ENCODE peak calls at places on chromosomes 13 and 19, in ten cellular contexts. One of them, this sample, is unnamed.

GRCh38 chr19:56900573-56901097 is 60.1 kb upstream of the PEG3 start:
- DNase-seq in heart right ventricle: no peak
- DNase-seq in astrocyte: no peak
- DNase-seq in hepatocyte: no peak
- DNase-seq in dorsolateral prefrontal cortex: peak; percentile 41
- DNase-seq in PC-3: no peak
- DNase-seq in A549: no peak
- DNase-seq in IMR-90: no peak
- DNase-seq in BE2C: no peak
- DNase-seq in body of pancreas: no peak
- DNase-seq in this sample: peak; percentile 14

GRCh38 chr19:56718231-56718630 is 46.7 kb upstream of the ZNF835 start:
- DNase-seq in dorsolateral prefrontal cortex: no peak
- DNase-seq in hepatocyte: no peak
- DNase-seq in IMR-90: no peak
- DNase-seq in PC-3: no peak
- DNase-seq in A549: no peak
- DNase-seq in body of pancreas: no peak
- DNase-seq in BE2C: no peak
- DNase-seq in astrocyte: no peak
- DNase-seq in heart right ventricle: no peak
- DNase-seq in this sample: no peak

GRCh38 chr13:80598189-80598588 is 257.3 kb upstream of the SPRY2 start:
- DNase-seq in hepatocyte: no peak
- DNase-seq in BE2C: no peak
- DNase-seq in dorsolateral prefrontal cortex: no peak
- DNase-seq in heart right ventricle: no peak
- DNase-seq in PC-3: no peak
- DNase-seq in IMR-90: no peak
- DNase-seq in A549: no peak
- DNase-seq in astrocyte: no peak
- DNase-seq in body of pancreas: no peak
- DNase-seq in this sample: no peak

GRCh38 chr13:111051656-111052232 is 63.4 kb upstream of the ARHGEF7 start:
- DNase-seq in astrocyte: no peak
- DNase-seq in dorsolateral prefrontal cortex: no peak
- DNase-seq in body of pancreas: no peak
- DNase-seq in IMR-90: no peak
- DNase-seq in heart right ventricle: no peak
- DNase-seq in PC-3: no peak
- DNase-seq in A549: no peak
- DNase-seq in BE2C: peak; percentile 30
- DNase-seq in hepatocyte: no peak
- DNase-seq in this sample: peak; percentile 41

GRCh38 chr19:31350033-31350692 is 927 bp upstream of the TSHZ3 start:
- DNase-seq in astrocyte: no peak
- DNase-seq in heart right ventricle: peak; percentile 44
- DNase-seq in IMR-90: no peak
- DNase-seq in BE2C: no peak
- DNase-seq in dorsolateral prefrontal cortex: no peak
- DNase-seq in body of pancreas: no peak
- DNase-seq in hepatocyte: peak; percentile 52
- DNase-seq in PC-3: no peak
- DNase-seq in A549: no peak
- DNase-seq in this sample: peak; percentile 17

GRCh38 chr19:5143471-5144411 is 174.8 kb downstream of the KDM4B start:
- DNase-seq in PC-3: no peak
- DNase-seq in heart right ventricle: peak; percentile 10
- DNase-seq in body of pancreas: no peak
- DNase-seq in BE2C: peak; percentile 49
- DNase-seq in hepatocyte: no peak
- DNase-seq in IMR-90: no peak
- DNase-seq in astrocyte: no peak
- DNase-seq in A549: no peak
- DNase-seq in dorsolateral prefrontal cortex: no peak
- DNase-seq in this sample: no peak

GRCh38 chr13:26784704-26785639 is 24.4 kb upstream of the GPR12 start:
- DNase-seq in BE2C: no peak
- DNase-seq in heart right ventricle: no peak
- DNase-seq in A549: no peak
- DNase-seq in IMR-90: no peak
- DNase-seq in hepatocyte: no peak
- DNase-seq in dorsolateral prefrontal cortex: no peak
- DNase-seq in astrocyte: no peak
- DNase-seq in PC-3: no peak
- DNase-seq in body of pancreas: no peak
- DNase-seq in this sample: no peak

GRCh38 chr19:447816-448546 is 12.9 kb downstream of the SHC2 start:
- DNase-seq in A549: no peak
- DNase-seq in BE2C: peak; percentile 37
- DNase-seq in body of pancreas: no peak
- DNase-seq in IMR-90: no peak
- DNase-seq in PC-3: no peak
- DNase-seq in astrocyte: no peak
- DNase-seq in heart right ventricle: peak; percentile 46
- DNase-seq in dorsolateral prefrontal cortex: no peak
- DNase-seq in hepatocyte: peak; percentile 65
- DNase-seq in this sample: no peak

GRCh38 chr13:26498524-26499208 is 58.8 kb upstream of the WASF3 start:
- DNase-seq in astrocyte: peak; percentile 22
- DNase-seq in PC-3: no peak
- DNase-seq in body of pancreas: no peak
- DNase-seq in IMR-90: peak; percentile 43
- DNase-seq in heart right ventricle: no peak
- DNase-seq in hepatocyte: no peak
- DNase-seq in BE2C: no peak
- DNase-seq in dorsolateral prefrontal cortex: no peak
- DNase-seq in A549: no peak
- DNase-seq in this sample: no peak

GRCh38 chr19:47190167-47190727 is 40.8 kb downstream of the BBC3 start:
- DNase-seq in body of pancreas: peak; percentile 77
- DNase-seq in BE2C: no peak
- DNase-seq in A549: peak; percentile 92
- DNase-seq in PC-3: peak; percentile 49
- DNase-seq in heart right ventricle: peak; percentile 35
- DNase-seq in dorsolateral prefrontal cortex: peak; percentile 69
- DNase-seq in astrocyte: peak; percentile 84
- DNase-seq in hepatocyte: peak; percentile 61
- DNase-seq in IMR-90: peak; percentile 71
- DNase-seq in this sample: no peak

DNA sequence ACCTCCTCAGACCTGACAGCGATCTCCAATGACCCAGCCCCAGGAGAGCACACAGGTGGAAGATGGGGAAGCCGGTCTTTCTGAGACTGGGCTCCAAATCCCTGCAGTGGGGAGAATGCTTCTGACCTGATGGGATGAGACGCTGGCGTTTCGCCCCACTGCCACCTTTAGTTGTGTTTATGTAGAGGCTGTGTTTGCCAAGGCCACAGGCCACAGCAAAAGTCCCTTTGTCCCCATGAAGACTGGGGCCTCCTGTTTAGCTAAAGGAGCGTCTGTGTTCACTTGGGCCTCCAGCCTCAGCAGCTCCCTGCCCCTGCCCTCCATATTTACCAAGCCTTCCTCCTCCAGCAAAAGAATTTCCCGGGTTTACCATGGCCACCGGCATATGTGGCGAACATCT is 10.4 kb upstream of the KLK14 start:
- DNase-seq in body of pancreas: peak; percentile 40
- DNase-seq in hepatocyte: no peak
- DNase-seq in astrocyte: no peak
- DNase-seq in A549: no peak
- DNase-seq in PC-3: no peak
- DNase-seq in dorsolateral prefrontal cortex: no peak
- DNase-seq in IMR-90: no peak
- DNase-seq in heart right ventricle: no peak
- DNase-seq in BE2C: no peak
- DNase-seq in this sample: no peak
- H3K4me3 ChIP-seq in body of pancreas: no peak overlapping the region
- H3K4me3 ChIP-seq in hepatocyte: no peak overlapping the region
- H3K4me3 ChIP-seq in astrocyte: no peak overlapping the region
- H3K4me3 ChIP-seq in A549: no peak overlapping the region
- H3K4me3 ChIP-seq in PC-3: no peak overlapping the region
- H3K4me3 ChIP-seq in dorsolateral prefrontal cortex: no peak overlapping the region
- H3K4me3 ChIP-seq in IMR-90: no peak overlapping the region
- H3K4me3 ChIP-seq in heart right ventricle: no peak overlapping the region
- H3K4me3 ChIP-seq in BE2C: no peak overlapping the region
- H3K4me3 ChIP-seq in this sample: no peak overlapping the region

DNA sequence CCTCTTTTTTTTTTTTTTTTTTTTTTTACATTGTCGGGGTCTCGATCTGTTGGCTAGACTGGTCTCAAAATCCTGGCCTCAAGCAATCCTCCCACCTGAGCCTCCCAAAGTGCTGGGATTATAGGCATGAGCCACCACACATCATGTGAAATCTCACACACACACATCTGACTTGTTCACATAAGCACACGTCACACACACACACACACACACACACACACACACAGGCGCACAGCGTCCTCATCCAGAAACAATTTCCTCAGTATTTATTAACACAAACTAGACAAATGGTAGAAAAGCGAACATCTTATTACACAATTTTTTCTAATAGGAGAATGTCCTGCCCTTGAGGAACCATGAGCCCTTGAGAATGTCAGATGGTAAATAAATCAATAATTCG is 5.1 kb upstream of the SYCN start:
- DNase-seq in PC-3: no peak
- DNase-seq in heart right ventricle: no peak
- DNase-seq in dorsolateral prefrontal cortex: no peak
- DNase-seq in astrocyte: no peak
- DNase-seq in BE2C: no peak
- DNase-seq in hepatocyte: no peak
- DNase-seq in body of pancreas: peak; percentile 53
- DNase-seq in IMR-90: no peak
- DNase-seq in A549: no peak
- DNase-seq in this sample: no peak
- H3K4me3 ChIP-seq in PC-3: no peak overlapping the region
- H3K4me3 ChIP-seq in heart right ventricle: no peak overlapping the region
- H3K4me3 ChIP-seq in dorsolateral prefrontal cortex: no peak overlapping the region
- H3K4me3 ChIP-seq in astrocyte: no peak overlapping the region
- H3K4me3 ChIP-seq in BE2C: no peak overlapping the region
- H3K4me3 ChIP-seq in hepatocyte: no peak overlapping the region
- H3K4me3 ChIP-seq in body of pancreas: no peak overlapping the region
- H3K4me3 ChIP-seq in IMR-90: no peak overlapping the region
- H3K4me3 ChIP-seq in A549: no peak overlapping the region
- H3K4me3 ChIP-seq in this sample: no peak overlapping the region

GRCh38 chr19:44723952-44724319 is 24.6 kb upstream of the BCL3 start:
- DNase-seq in A549: peak; percentile 96
- DNase-seq in heart right ventricle: peak; percentile 84
- DNase-seq in PC-3: peak; percentile 86
- DNase-seq in hepatocyte: peak; percentile 88
- DNase-seq in IMR-90: peak; percentile 73
- DNase-seq in astrocyte: peak; percentile 39
- DNase-seq in dorsolateral prefrontal cortex: peak; percentile 82
- DNase-seq in BE2C: peak; percentile 77
- DNase-seq in body of pancreas: peak; percentile 87
- DNase-seq in this sample: peak; percentile 75

GRCh38 chr19:44725684-44726083 is 22.8 kb upstream of the BCL3 start:
- DNase-seq in IMR-90: no peak
- DNase-seq in hepatocyte: no peak
- DNase-seq in BE2C: no peak
- DNase-seq in A549: no peak
- DNase-seq in dorsolateral prefrontal cortex: no peak
- DNase-seq in heart right ventricle: no peak
- DNase-seq in PC-3: no peak
- DNase-seq in astrocyte: no peak
- DNase-seq in body of pancreas: no peak
- DNase-seq in this sample: no peak

GRCh38 chr19:44723299-44723951 is 24.5 kb downstream of the CEACAM16 start:
- DNase-seq in dorsolateral prefrontal cortex: no peak
- DNase-seq in A549: no peak
- DNase-seq in body of pancreas: no peak
- DNase-seq in heart right ventricle: no peak
- DNase-seq in hepatocyte: no peak
- DNase-seq in PC-3: no peak
- DNase-seq in BE2C: no peak
- DNase-seq in astrocyte: no peak
- DNase-seq in IMR-90: no peak
- DNase-seq in this sample: no peak

GRCh38 chr19:44726465-44726864 is 22.0 kb upstream of the BCL3 start:
- DNase-seq in BE2C: no peak
- DNase-seq in body of pancreas: no peak
- DNase-seq in astrocyte: no peak
- DNase-seq in heart right ventricle: no peak
- DNase-seq in PC-3: no peak
- DNase-seq in A549: no peak
- DNase-seq in hepatocyte: no peak
- DNase-seq in IMR-90: no peak
- DNase-seq in dorsolateral prefrontal cortex: no peak
- DNase-seq in this sample: no peak

GRCh38 chr19:44725251-44725650 is 23.3 kb upstream of the BCL3 start:
- DNase-seq in dorsolateral prefrontal cortex: no peak
- DNase-seq in A549: peak; percentile 91
- DNase-seq in IMR-90: no peak
- DNase-seq in PC-3: no peak
- DNase-seq in heart right ventricle: peak; percentile 52
- DNase-seq in astrocyte: no peak
- DNase-seq in BE2C: no peak
- DNase-seq in hepatocyte: peak; percentile 88
- DNase-seq in body of pancreas: peak; percentile 86
- DNase-seq in this sample: no peak
- H3K4me3 ChIP-seq in dorsolateral prefrontal cortex: no peak overlapping the region
- H3K4me3 ChIP-seq in A549: peak overlapping the region; percentile 38
- H3K4me3 ChIP-seq in IMR-90: no peak overlapping the region
- H3K4me3 ChIP-seq in PC-3: peak overlapping the region; percentile 58
- H3K4me3 ChIP-seq in heart right ventricle: peak overlapping the region; percentile 4
- H3K4me3 ChIP-seq in astrocyte: no peak overlapping the region
- H3K4me3 ChIP-seq in BE2C: no peak overlapping the region
- H3K4me3 ChIP-seq in hepatocyte: no peak overlapping the region
- H3K4me3 ChIP-seq in body of pancreas: no peak overlapping the region
- H3K4me3 ChIP-seq in this sample: no peak overlapping the region

GRCh38 chr19:40799558-40800338 is 757 bp downstream of the EGLN2 start:
- DNase-seq in heart right ventricle: peak; percentile 75
- DNase-seq in hepatocyte: peak; percentile 66
- DNase-seq in dorsolateral prefrontal cortex: no peak
- DNase-seq in A549: no peak
- DNase-seq in astrocyte: no peak
- DNase-seq in IMR-90: no peak
- DNase-seq in BE2C: peak; percentile 44
- DNase-seq in PC-3: no peak
- DNase-seq in body of pancreas: no peak
- DNase-seq in this sample: no peak

GRCh38 chr19:40801449-40802299 is 2.7 kb downstream of the EGLN2 start:
- DNase-seq in IMR-90: no peak
- DNase-seq in BE2C: no peak
- DNase-seq in A549: no peak
- DNase-seq in heart right ventricle: no peak
- DNase-seq in PC-3: no peak
- DNase-seq in astrocyte: no peak
- DNase-seq in body of pancreas: no peak
- DNase-seq in dorsolateral prefrontal cortex: no peak
- DNase-seq in hepatocyte: no peak
- DNase-seq in this sample: no peak

GRCh38 chr19:40802300-40803169 is 3.5 kb downstream of the EGLN2 start:
- DNase-seq in BE2C: peak; percentile 65
- DNase-seq in A549: no peak
- DNase-seq in dorsolateral prefrontal cortex: no peak
- DNase-seq in heart right ventricle: peak; percentile 81
- DNase-seq in PC-3: no peak
- DNase-seq in hepatocyte: no peak
- DNase-seq in astrocyte: no peak
- DNase-seq in IMR-90: no peak
- DNase-seq in body of pancreas: no peak
- DNase-seq in this sample: peak; percentile 50

GRCh38 chr19:40800339-40800996 is 1.5 kb downstream of the EGLN2 start:
- DNase-seq in PC-3: no peak
- DNase-seq in hepatocyte: no peak
- DNase-seq in body of pancreas: no peak
- DNase-seq in dorsolateral prefrontal cortex: no peak
- DNase-seq in IMR-90: no peak
- DNase-seq in astrocyte: no peak
- DNase-seq in A549: no peak
- DNase-seq in heart right ventricle: no peak
- DNase-seq in BE2C: no peak
- DNase-seq in this sample: no peak

GRCh38 chr19:40800997-40801377 is 2.0 kb downstream of the EGLN2 start:
- DNase-seq in hepatocyte: no peak
- DNase-seq in heart right ventricle: no peak
- DNase-seq in body of pancreas: no peak
- DNase-seq in A549: no peak
- DNase-seq in dorsolateral prefrontal cortex: no peak
- DNase-seq in PC-3: no peak
- DNase-seq in BE2C: no peak
- DNase-seq in IMR-90: no peak
- DNase-seq in astrocyte: no peak
- DNase-seq in this sample: no peak
- H3K4me3 ChIP-seq in hepatocyte: no peak overlapping the region
- H3K4me3 ChIP-seq in heart right ventricle: peak overlapping the region; percentile 94
- H3K4me3 ChIP-seq in body of pancreas: no peak overlapping the region
- H3K4me3 ChIP-seq in A549: no peak overlapping the region
- H3K4me3 ChIP-seq in dorsolateral prefrontal cortex: peak overlapping the region; percentile 93
- H3K4me3 ChIP-seq in PC-3: no peak overlapping the region
- H3K4me3 ChIP-seq in BE2C: no peak overlapping the region
- H3K4me3 ChIP-seq in IMR-90: no peak overlapping the region
- H3K4me3 ChIP-seq in astrocyte: no peak overlapping the region
- H3K4me3 ChIP-seq in this sample: no peak overlapping the region

This sample was measured in WERI-Rb-1.